ENCODE peak calls at places on chromosomes 16 and 17, in four cellular contexts. M is PC-9, Z is heart left ventricle, K is endothelial cell of umbilical vein. O is an unnamed sample. For H3K36me3, the result is how much of the 10 kb centered on the place peaks cover.

GRCh38 chr17:16459850-16460550 is 32.0 kb downstream of the LRRC75A start:
- DNase-seq in M (no peak), Z (no peak), K (no peak), O (peak)

GRCh38 chr17:43772877-43773648 is 5.7 kb downstream of the DUSP3 start:
- DNase-seq in M (no peak), Z (peak), K (no peak), O (no peak)

GRCh38 chr17:7969434-7969833 is 33.0 kb upstream of the GUCY2D start:
- DNase-seq in M (no peak), Z (no peak), K (no peak), O (no peak)

GRCh38 chr17:77817953-77818352 is 140.6 kb upstream of the TNRC6C start:
- DNase-seq in M (no peak), Z (no peak), K (no peak), O (no peak)

GRCh38 chr16:30658731-30659506 is 688 bp downstream of the FBRS start:
- DNase-seq in M (peak), Z (peak), K (no peak), O (peak)

GRCh38 chr17:6752068-6752909 is 3.6 kb upstream of the XAF1 start:
- DNase-seq in M (peak), Z (peak), K (peak), O (peak)

GRCh38 chr16:3736116-3736515 is 18.8 kb upstream of the TRAP1 start:
- DNase-seq in M (no peak), Z (no peak), K (no peak), O (no peak)

GRCh38 chr16:29664133-29664912 is 1.3 kb downstream of the SPN start:
- DNase-seq in M (no peak), Z (no peak), K (no peak), O (no peak)

GRCh38 chr17:41773731-41774193 is 12.7 kb downstream of the JUP start:
- DNase-seq in M (no peak), Z (no peak), K (no peak), O (peak)

DNA sequence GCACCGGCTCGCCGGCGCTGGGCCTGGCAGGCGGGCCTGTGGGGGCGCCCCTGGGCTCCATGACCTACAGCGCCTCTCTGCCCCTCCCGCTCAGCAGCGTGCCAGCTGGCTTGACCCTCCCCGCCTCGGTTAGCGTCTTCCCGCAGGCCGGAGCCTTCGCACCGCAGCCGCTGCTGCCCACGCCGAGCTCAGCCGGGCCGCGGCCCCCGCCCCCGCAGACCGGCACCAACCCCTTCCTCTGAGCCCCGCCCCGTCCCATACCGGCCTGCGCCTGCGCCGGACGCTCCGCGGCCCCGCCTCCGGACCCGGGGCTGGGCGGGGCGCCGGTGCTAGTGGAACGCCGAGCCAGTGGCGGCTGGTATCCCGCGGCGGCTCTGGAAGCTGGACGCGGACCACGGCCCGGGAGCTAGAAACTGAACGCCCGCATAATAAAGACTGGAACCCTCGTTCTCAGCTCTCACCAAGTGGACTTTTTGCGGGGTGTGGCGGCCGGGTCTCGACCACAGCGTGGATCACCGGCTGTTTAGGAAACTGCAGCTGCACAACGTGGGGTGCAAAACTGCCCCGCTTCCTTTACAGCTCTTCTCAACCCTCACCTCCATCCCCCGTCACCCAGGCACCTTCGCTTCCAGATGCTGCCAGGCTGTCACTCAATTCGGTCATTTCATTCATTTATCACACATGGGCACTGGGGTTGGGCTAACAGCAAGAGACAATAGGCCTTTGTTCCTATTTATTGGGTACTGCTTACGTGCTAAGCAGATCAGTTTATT is 4.9 kb upstream of the SPATA20 start:
- DNase-seq in M (no peak), Z (peak), K (peak), O (peak)
- TF ChIP-seq CTCF in M (no peak), Z (peak), K (peak), O (peak)

DNA sequence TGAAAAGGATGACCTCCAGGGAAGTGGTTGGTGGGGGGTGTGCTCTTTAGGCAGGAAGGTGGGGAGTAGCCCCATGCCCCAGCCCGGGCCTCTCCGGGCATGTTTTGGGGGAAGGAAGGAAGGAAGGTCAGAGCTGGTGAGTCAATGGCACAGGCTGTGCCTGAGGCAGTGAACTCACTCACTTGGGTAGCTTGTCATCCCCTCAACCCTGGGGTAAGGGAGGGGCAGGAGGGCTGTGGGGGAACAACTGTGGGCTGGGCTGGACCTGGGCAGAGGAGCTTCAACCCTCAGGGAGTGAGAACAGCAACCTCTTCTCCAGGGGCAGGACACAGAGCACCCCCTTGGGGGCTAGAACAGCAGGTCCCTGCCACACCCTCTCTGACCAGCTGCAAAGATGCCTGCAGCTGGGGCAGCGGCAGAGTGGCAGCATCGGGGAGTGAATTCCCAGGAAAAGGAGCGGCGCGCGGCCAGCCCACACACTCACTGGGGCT is 6.3 kb downstream of the CSF3 start:
- DNase-seq in M (peak), Z (no peak), K (peak), O (peak)
- H3K36me3 ChIP-seq in M (under half), Z (under half), K (under half), O (under half)

DNA sequence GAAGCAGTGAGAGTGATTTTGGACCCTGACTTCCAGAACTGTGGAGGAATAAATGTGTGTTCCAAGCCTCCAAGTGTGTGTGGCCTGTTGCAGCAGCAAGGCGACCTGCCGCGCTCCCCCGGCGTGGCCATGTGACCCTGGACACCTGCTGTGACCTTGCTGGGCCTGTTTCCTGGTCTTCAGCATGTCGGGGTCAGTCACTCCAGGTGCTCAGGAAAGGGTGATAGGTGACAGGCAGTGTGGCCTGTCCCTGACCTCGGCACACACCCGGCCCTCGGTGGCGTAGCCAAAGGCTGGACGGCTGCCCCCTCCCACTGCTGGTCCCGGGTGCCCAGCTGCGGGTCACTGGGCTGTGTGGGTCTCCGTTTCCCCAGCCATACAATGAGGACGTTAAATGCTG is 31.8 kb upstream of the ZNF469 start:
- DNase-seq in M (no peak), Z (no peak), K (no peak), O (no peak)
- H3K4me3 ChIP-seq in M (no peak), Z (no peak), K (no peak), O (no peak)

DNA sequence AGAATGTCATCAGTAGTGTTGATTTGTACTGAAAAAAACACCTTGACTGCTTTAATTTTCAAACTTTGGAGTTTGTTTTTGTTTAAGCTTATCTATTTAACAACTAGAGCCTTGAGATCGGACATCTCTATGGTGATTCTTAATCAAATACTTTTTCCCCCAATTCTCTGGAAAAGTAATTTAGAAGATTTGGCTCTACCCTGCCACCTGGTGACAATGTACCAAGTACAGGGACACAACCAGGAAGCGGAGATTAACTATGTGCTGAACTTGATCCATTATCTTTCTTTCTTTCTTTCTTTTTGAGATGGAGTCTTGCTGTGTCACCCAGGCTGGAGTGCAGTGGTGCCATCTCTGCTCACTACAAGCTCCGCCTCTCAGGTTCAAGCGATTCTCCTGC is 30.8 kb downstream of the USP43 start:
- DNase-seq in M (no peak), Z (no peak), K (no peak), O (peak)
- TF ChIP-seq CTCF in M (peak), Z (no peak), K (no peak), O (peak)

O was measured in bronchial epithelial cell.